ENCODE peak calls at places on chromosomes 13 and 19, in six cellular contexts. V is nucleus accumbens, M is Peyer's patch, A is GM10248, W is NCI-H510A treated with DMSO at 0.1 percent for 48 hours, N is AG09309. T is an unnamed sample.

GRCh38 chr13:112575680-112576079 is 12.3 kb downstream of the TUBGCP3 start:
- DNase-seq in V (no peak), M (no peak), A (no peak), W (no peak), N (no peak), T (no peak)

GRCh38 chr13:44574466-44574855 is 1.7 kb downstream of the TSC22D1 start:
- DNase-seq in V (no peak), M (no peak), A (no peak), W (no peak), N (no peak), T (no peak)

GRCh38 chr19:40756502-40757110 is 5.6 kb downstream of the SNRPA start:
- DNase-seq in V (no peak), M (no peak), A (no peak), W (no peak), N (no peak), T (no peak)

GRCh38 chr13:110294146-110294545 is 12.8 kb downstream of the COL4A1 start:
- DNase-seq in V (no peak), M (no peak), A (no peak), W (no peak), N (peak; percentile 71), T (peak; percentile 53)

GRCh38 chr13:85228692-85229091 is 570.5 kb downstream of the SLITRK6 start:
- DNase-seq in V (no peak), M (no peak), A (no peak), W (no peak), N (no peak), T (no peak)

GRCh38 chr19:4714016-4714415 is 9.6 kb downstream of the DPP9 start:
- DNase-seq in V (no peak), M (no peak), A (no peak), W (no peak), N (no peak), T (no peak)

GRCh38 chr13:31477961-31478360 is 261.4 kb upstream of the RXFP2 start:
- DNase-seq in V (no peak), M (no peak), A (no peak), W (no peak), N (peak; percentile 65), T (peak; percentile 74)

GRCh38 chr19:48896191-48896720 is 2.3 kb downstream of the TULP2 start:
- DNase-seq in V (no peak), M (peak; percentile 34), A (peak; percentile 79), W (no peak), N (no peak), T (no peak)

GRCh38 chr13:81872581-81872980 is 1531.7 kb upstream of the SPRY2 start:
- DNase-seq in V (no peak), M (no peak), A (no peak), W (no peak), N (no peak), T (no peak)

GRCh38 chr13:42968906-42969305 is 23.1 kb downstream of the EPSTI1 start:
- DNase-seq in V (no peak), M (no peak), A (no peak), W (peak; percentile 14), N (no peak), T (no peak)

GRCh38 chr13:106997219-106997618 is 429.3 kb upstream of the ARGLU1 start:
- DNase-seq in V (no peak), M (no peak), A (no peak), W (peak; percentile 6), N (no peak), T (no peak)

GRCh38 chr13:24080134-24080533 is 80.4 kb upstream of the SPATA13 start:
- DNase-seq in V (no peak), M (no peak), A (no peak), W (no peak), N (no peak), T (no peak)

GRCh38 chr19:6065685-6066365 is 44.5 kb downstream of the RFX2 start:
- DNase-seq in V (no peak), M (no peak), A (no peak), W (peak; percentile 74), N (no peak), T (no peak)

GRCh38 chr13:40064723-40065122 is 409.3 kb downstream of the COG6 start:
- DNase-seq in V (no peak), M (no peak), A (no peak), W (no peak), N (peak; percentile 97), T (peak; percentile 30)

GRCh38 chr19:11538232-11539036 is at the start of gene CNN1:
- DNase-seq in V (no peak), M (no peak), A (peak; percentile 23), W (no peak), N (no peak), T (peak; percentile 51)

GRCh38 chr13:110767476-110767875 is 54.0 kb downstream of the ING1 start:
- DNase-seq in V (no peak), M (no peak), A (no peak), W (no peak), N (no peak), T (no peak)

GRCh38 chr19:29277107-29277506 is 64.2 kb upstream of the UQCRFS1 start:
- DNase-seq in V (no peak), M (peak; percentile 25), A (peak; percentile 83), W (no peak), N (no peak), T (no peak)

GRCh38 chr19:47861630-47862029 is 2.6 kb downstream of the TPRX2 start:
- DNase-seq in V (no peak), M (no peak), A (no peak), W (no peak), N (no peak), T (no peak)

GRCh38 chr13:109781384-109782065 is 4.9 kb downstream of the IRS2 start:
- DNase-seq in V (no peak), M (no peak), A (no peak), W (peak; percentile 44), N (no peak), T (no peak)

GRCh38 chr13:75217949-75218348 is 264.0 kb downstream of the TBC1D4 start:
- DNase-seq in V (no peak), M (no peak), A (no peak), W (no peak), N (peak; percentile 69), T (peak; percentile 19)

GRCh38 chr19:42286349-42287016 is 15.4 kb upstream of the PRR19 start:
- DNase-seq in V (no peak), M (no peak), A (no peak), W (no peak), N (no peak), T (no peak)

GRCh38 chr19:34639491-34640085 is 37.4 kb downstream of the SCGB2B2 start:
- DNase-seq in V (peak; percentile 9), M (peak; percentile 52), A (peak; percentile 43), W (peak; percentile 10), N (peak; percentile 47), T (no peak)

GRCh38 chr13:38417727-38418126 is 68.1 kb downstream of the UFM1 start:
- DNase-seq in V (no peak), M (no peak), A (no peak), W (no peak), N (no peak), T (no peak)

GRCh38 chr13:96391606-96392005 is 301.7 kb downstream of the HS6ST3 start:
- DNase-seq in V (no peak), M (no peak), A (no peak), W (no peak), N (no peak), T (no peak)

GRCh38 chr13:26658491-26658890 is 101.0 kb downstream of the WASF3 start:
- DNase-seq in V (no peak), M (no peak), A (no peak), W (peak; percentile 5), N (no peak), T (no peak)

GRCh38 chr19:6105444-6105843 is 4.9 kb downstream of the RFX2 start:
- DNase-seq in V (no peak), M (no peak), A (no peak), W (no peak), N (no peak), T (no peak)

T was measured in BJ.